ENCODE peak calls at places on chromosomes 4 and X, in nine cellular contexts. D is GM12878, A is HCT116, B is GM23338, Y is breast epithelium, Q is Panc1, N is stomach, U is vagina, J is SK-N-SH. P is an unnamed sample.

GRCh38 chr4:3729885-3730226 is 36.3 kb upstream of the ADRA2C start:
- DNase-seq in Y (no peak), Q (no peak), J (no peak), N (no peak), A (no peak), D (no peak), U (no peak), B (peak), P (no peak)

GRCh38 chr4:180953572-180953971 is 1289.6 kb upstream of the TENM3 start:
- DNase-seq in N (no peak), Q (no peak), D (no peak), J (no peak), A (peak), B (peak), U (no peak), Y (no peak), P (no peak)

GRCh38 chrX:54415534-54416350 is 24.5 kb upstream of the TSR2 start:
- DNase-seq in A (no peak), B (peak), D (no peak), Q (no peak), J (no peak), Y (no peak), U (no peak), N (no peak), P (no peak)

GRCh38 chrX:136920001-136920400 is 39.5 kb upstream of the RBMX start:
- DNase-seq in U (no peak), Q (no peak), J (no peak), A (no peak), N (no peak), D (no peak), B (no peak), Y (no peak), P (no peak)

GRCh38 chr4:185382754-185383153 is 13.0 kb downstream of the LRP2BP start:
- DNase-seq in U (no peak), B (no peak), Y (no peak), Q (no peak), A (no peak), N (no peak), J (no peak), D (no peak), P (no peak)

GRCh38 chr4:81723927-81724587 is 252.3 kb upstream of the RASGEF1B start:
- DNase-seq in D (no peak), Y (peak), B (no peak), A (no peak), Q (no peak), N (peak), U (no peak), J (no peak), P (peak)

GRCh38 chr4:111855308-111855707 is 289.9 kb upstream of the FAM241A start:
- DNase-seq in Y (no peak), A (no peak), J (no peak), U (no peak), Q (no peak), N (no peak), B (no peak), D (no peak), P (no peak)

GRCh38 chr4:152128356-152128755 is 367.5 kb upstream of the GATB start:
- DNase-seq in U (no peak), B (no peak), A (no peak), J (no peak), Y (no peak), D (no peak), N (no peak), Q (no peak), P (no peak)

GRCh38 chr4:34269593-34269992 is 1974.7 kb downstream of the ARAP2 start:
- DNase-seq in D (no peak), B (no peak), Y (no peak), J (no peak), A (no peak), Q (no peak), U (no peak), N (no peak), P (no peak)

GRCh38 chrX:20571611-20572010 is 304.9 kb upstream of the RPS6KA3 start:
- DNase-seq in B (peak), J (no peak), U (no peak), Y (no peak), Q (no peak), A (no peak), N (no peak), D (no peak), P (no peak)

GRCh38 chr4:55758081-55758480 is 61.5 kb upstream of the EXOC1L start:
- DNase-seq in N (no peak), A (no peak), Q (no peak), J (no peak), B (no peak), D (no peak), Y (no peak), U (no peak), P (no peak)

GRCh38 chrX:39470588-39471155 is 627.1 kb downstream of the BCOR start:
- DNase-seq in A (no peak), Q (no peak), U (no peak), J (no peak), D (no peak), B (no peak), Y (peak), N (no peak), P (peak)

GRCh38 chr4:2932951-2933565 is 30.1 kb downstream of the NOP14 start:
- DNase-seq in J (peak), B (no peak), N (peak), U (no peak), Q (no peak), D (no peak), Y (no peak), A (no peak), P (peak)

GRCh38 chr4:617644-618330 is 7.6 kb upstream of the PDE6B start:
- DNase-seq in N (no peak), B (peak), J (no peak), U (no peak), Q (no peak), Y (no peak), A (no peak), D (no peak), P (no peak)

GRCh38 chr4:42151568-42152506 is 618 bp downstream of the BEND4 start:
- DNase-seq in Q (no peak), Y (no peak), B (peak), A (no peak), N (peak), D (no peak), U (no peak), J (peak), P (no peak)

GRCh38 chr4:174828845-174829701 is at the start of gene GLRA3:
- DNase-seq in U (no peak), Q (no peak), J (peak), Y (no peak), N (peak), A (no peak), B (peak), D (no peak), P (no peak)

GRCh38 chrX:25941087-25941486 is 197.1 kb upstream of the MAGEB18 start:
- DNase-seq in Y (no peak), A (no peak), J (no peak), U (no peak), Q (no peak), B (no peak), D (no peak), N (no peak), P (no peak)

GRCh38 chrX:98523521-98523920 is 1639.8 kb downstream of the RPA4 start:
- DNase-seq in J (no peak), Q (no peak), A (no peak), N (no peak), Y (no peak), U (no peak), D (no peak), B (no peak), P (no peak)

GRCh38 chr4:20260821-20261220 is 9.1 kb downstream of the SLIT2 start:
- DNase-seq in U (no peak), B (no peak), A (no peak), Q (no peak), D (no peak), N (no peak), Y (no peak), J (no peak), P (no peak)

GRCh38 chrX:54248309-54248708 is 65.3 kb upstream of the FAM120C start:
- DNase-seq in J (no peak), U (no peak), Q (peak), A (peak), Y (no peak), D (no peak), N (no peak), B (peak), P (no peak)

GRCh38 chr4:86543560-86544312 is 50.4 kb upstream of the PTPN13 start:
- DNase-seq in Y (no peak), J (no peak), N (no peak), Q (no peak), B (peak), U (no peak), A (no peak), D (no peak), P (no peak)

GRCh38 chrX:25022499-25023325 is 6.9 kb upstream of the ARX start:
- DNase-seq in D (no peak), B (peak), N (no peak), J (no peak), A (no peak), Q (no peak), U (no peak), Y (no peak), P (no peak)

GRCh38 chrX:6904178-6904577 is 243.3 kb upstream of the STS start:
- DNase-seq in Y (no peak), N (no peak), Q (no peak), D (no peak), A (no peak), J (no peak), U (no peak), B (no peak), P (no peak)

GRCh38 chr4:177401658-177402273 is 40.5 kb downstream of the AGA start:
- DNase-seq in J (no peak), Y (no peak), U (no peak), B (no peak), N (no peak), D (no peak), A (no peak), Q (no peak), P (no peak)

GRCh38 chrX:44072631-44073030 is 99.4 kb upstream of the NDP start:
- DNase-seq in D (no peak), A (no peak), N (no peak), B (no peak), U (no peak), Q (no peak), Y (no peak), J (no peak), P (no peak)

GRCh38 chrX:15674899-15675489 is 10.4 kb upstream of the CLTRN start:
- DNase-seq in Q (peak), J (peak), Y (peak), U (no peak), B (peak), D (peak), A (peak), N (peak), P (peak)
- TF ChIP-seq CTCF in Q (no peak), J (no peak), Y (no peak), U (no peak), B (no peak), D (no peak), A (no peak), N (no peak), P (no peak)

DNA sequence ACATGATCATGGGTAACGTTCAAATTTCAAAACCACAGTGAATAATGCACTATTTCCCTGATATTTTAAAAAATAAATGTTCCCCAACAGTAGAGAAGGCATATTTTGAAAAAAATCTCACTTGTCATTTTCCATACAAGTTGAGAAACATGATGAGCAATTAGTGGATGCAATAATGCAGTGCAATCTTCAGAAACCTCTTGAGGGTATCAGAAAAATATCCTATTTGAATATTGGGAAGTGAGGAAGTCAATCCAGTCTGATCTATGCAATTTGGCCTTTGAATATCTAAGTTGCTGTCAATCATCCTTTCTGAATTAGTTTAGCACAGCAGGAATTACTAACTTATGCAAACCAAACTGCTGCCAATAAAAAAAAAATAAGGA is 776.8 kb downstream of the PCDH18 start:
- DNase-seq in A (no peak), D (no peak), B (no peak), U (no peak), J (no peak), Q (no peak), N (no peak), Y (no peak), P (no peak)
- TF ChIP-seq POLR2AphosphoS5 in A (no peak), D (no peak), B (no peak), U (no peak), J (no peak), Q (no peak), N (no peak), Y (no peak), P (no peak)

DNA sequence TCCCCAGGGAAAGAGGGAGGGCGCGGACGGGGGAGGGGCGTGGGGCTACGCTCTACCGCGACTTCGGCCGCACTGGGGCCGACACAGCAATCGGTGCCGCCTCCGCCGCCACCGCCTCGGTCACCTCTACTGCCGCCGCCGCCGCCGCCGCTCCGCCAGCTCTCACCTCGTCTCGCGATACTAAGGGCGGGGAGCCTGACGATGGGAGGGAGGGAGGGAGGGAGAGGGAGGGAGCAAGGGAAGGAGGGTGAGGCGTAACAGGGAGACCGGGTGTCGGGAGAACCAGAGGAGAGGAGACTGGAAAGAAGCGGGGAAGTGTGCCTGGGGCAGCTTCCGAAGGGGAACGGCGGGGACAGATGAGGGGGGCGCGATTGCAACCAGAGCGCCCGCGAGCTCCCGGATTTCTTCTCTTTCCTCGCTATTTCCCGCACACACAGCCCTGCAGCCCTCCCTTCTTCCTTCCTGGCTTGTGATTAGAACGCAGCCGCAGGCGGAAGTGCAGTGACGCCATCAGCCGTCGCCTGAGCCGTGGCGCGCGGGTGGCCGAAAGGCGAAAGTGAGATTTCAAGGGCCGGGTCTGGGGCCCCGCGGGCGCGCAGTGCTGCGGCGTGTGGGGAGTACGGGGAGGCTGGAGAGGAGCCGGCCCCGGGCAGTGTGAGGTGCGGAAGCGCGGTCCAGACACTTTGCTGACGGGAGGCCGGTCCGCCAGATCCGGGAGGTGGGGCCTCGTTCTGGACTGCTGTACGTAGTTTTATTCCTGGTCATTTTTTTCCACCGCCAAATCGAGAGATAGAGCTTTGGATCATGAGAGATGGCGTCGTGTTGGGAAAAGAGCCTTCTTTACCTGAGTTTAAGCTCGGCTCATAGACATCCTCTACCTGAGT is at the start of gene ANKRD17:
- DNase-seq in N (peak), D (peak), Q (peak), U (no peak), A (peak), J (peak), B (peak), Y (peak), P (peak)
- TF ChIP-seq CTCF in N (no peak), D (no peak), Q (peak), U (no peak), A (peak), J (no peak), B (no peak), Y (peak), P (peak)

GRCh38 chr4:126965876-126966275 is 666.9 kb upstream of the INTU start:
- DNase-seq in Y (no peak), Q (no peak), N (no peak), U (no peak), B (no peak), D (no peak), J (no peak), A (no peak), P (no peak)
- TF ChIP-seq POLR2AphosphoS5 in Y (no peak), Q (no peak), N (no peak), U (no peak), B (no peak), D (no peak), J (no peak), A (no peak), P (no peak)

GRCh38 chr4:94352996-94353395 is 10.4 kb upstream of the HPGDS start:
- DNase-seq in Q (no peak), Y (no peak), B (no peak), J (no peak), D (no peak), A (no peak), U (no peak), N (no peak), P (no peak)
- TF ChIP-seq CTCF in Q (no peak), Y (no peak), B (no peak), J (no peak), D (no peak), A (no peak), U (no peak), N (no peak), P (no peak)

GRCh38 chr4:143389543-143390195 is 53.0 kb downstream of the GAB1 start:
- DNase-seq in D (no peak), Y (no peak), Q (no peak), J (no peak), B (no peak), N (no peak), U (no peak), A (no peak), P (no peak)
- TF ChIP-seq POLR2AphosphoS5 in D (no peak), Y (peak), Q (no peak), J (no peak), B (no peak), N (no peak), U (peak), A (no peak), P (no peak)

GRCh38 chrX:17046478-17047097 is 100.1 kb downstream of the REPS2 start:
- DNase-seq in J (peak), Y (no peak), Q (peak), D (peak), N (peak), U (no peak), A (peak), B (peak), P (peak)
- TF ChIP-seq CTCF in J (peak), Y (peak), Q (peak), D (peak), N (peak), U (peak), A (peak), B (peak), P (peak)

P was measured in sigmoid colon.